ENCODE peak calls at places on chromosomes 1 and 21, in four cellular contexts. U is sigmoid colon, V is IMR-90, F is H1. W is an unnamed sample.

GRCh38 chr1:36920801-36921405 is 113.4 kb downstream of the GRIK3 start:
- DNase-seq in F (no peak), V (no peak), U (peak; percentile 29), W (no peak)

GRCh38 chr1:28594661-28595411 is 2.8 kb downstream of the RAB42 start:
- DNase-seq in V (no peak), F (peak; percentile 38), U (no peak), W (no peak)

GRCh38 chr21:14773777-14774345 is 227.7 kb upstream of the SAMSN1 start:
- DNase-seq in V (no peak), F (peak; percentile 23), U (peak; percentile 65), W (peak; percentile 63)

GRCh38 chr1:57272150-57272549 is 151.7 kb downstream of the DAB1 start:
- DNase-seq in F (no peak), U (no peak), V (no peak), W (no peak)

GRCh38 chr1:204834329-204834728 is 36.3 kb upstream of the NFASC start:
- DNase-seq in V (no peak), F (no peak), U (no peak), W (no peak)

GRCh38 chr1:43388021-43388575 is 1.5 kb downstream of the MED8 start:
- DNase-seq in F (no peak), U (no peak), V (peak; percentile 35), W (no peak)

GRCh38 chr1:6580588-6581270 is 935 bp downstream of the ZBTB48 start:
- DNase-seq in V (no peak), F (no peak), U (no peak), W (peak; percentile 83)

GRCh38 chr1:228922722-228923376 is 187.6 kb downstream of the RHOU start:
- DNase-seq in U (no peak), V (no peak), F (no peak), W (no peak)

GRCh38 chr1:11845641-11846335 is 1.8 kb downstream of the NPPA start:
- DNase-seq in V (peak; percentile 24), U (no peak), F (no peak), W (no peak)

GRCh38 chr1:113659010-113659409 is 100.3 kb downstream of the PHTF1 start:
- DNase-seq in V (no peak), U (no peak), F (no peak), W (no peak)
- H3K27ac ChIP-seq in V (no peak overlapping the region), U (peak overlapping the region; percentile 49), F (no peak overlapping the region), W (no peak overlapping the region)

GRCh38 chr1:89198500-89199072 is at the start of gene GBP4:
- DNase-seq in V (peak; percentile 3), F (no peak), U (peak; percentile 70), W (peak; percentile 91)
- TF ChIP-seq POLR2A in V (no peak), F (no peak), U (no peak), W (no peak)

DNA sequence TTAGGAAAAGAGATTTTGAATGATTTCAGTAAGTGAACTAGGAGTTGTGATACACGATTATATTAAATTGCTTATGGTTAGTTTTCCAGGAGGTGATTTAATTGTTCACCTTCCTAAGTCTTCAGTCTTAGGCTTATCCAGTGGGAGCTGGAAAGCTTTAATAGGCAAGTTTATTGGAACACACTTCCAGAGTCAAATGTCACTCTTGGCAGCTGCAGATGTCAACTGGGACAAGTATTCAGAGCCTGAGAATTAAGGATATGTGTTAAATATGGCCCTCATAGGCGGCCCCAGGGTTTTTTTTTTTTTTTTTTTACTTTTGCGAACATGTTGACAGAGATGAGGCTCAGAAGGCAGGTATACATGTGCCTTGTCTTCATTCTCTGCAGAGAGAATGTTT is 29.2 kb downstream of the UCK2 start:
- DNase-seq in U (no peak), F (no peak), V (no peak), W (no peak)
- H3K4me1 ChIP-seq in U (peaks cover 8% of the 10 kb centered on the region), F (peaks cover 4% of the 10 kb centered on the region), V (peaks cover 25% of the 10 kb centered on the region), W (peaks cover 5% of the 10 kb centered on the region)

GRCh38 chr1:179228783-179229213 is 679 bp downstream of the ABL2 start:
- DNase-seq in U (peak; percentile 69), F (no peak), V (peak; percentile 15), W (no peak)
- H3K27ac ChIP-seq in U (peak overlapping the region; percentile 89), F (no peak overlapping the region), V (peak overlapping the region; percentile 93), W (peak overlapping the region; percentile 87)

GRCh38 chr1:151311589-151312331 is 15.5 kb downstream of the PI4KB start:
- DNase-seq in V (peak; percentile 100), U (peak; percentile 94), F (no peak), W (no peak)
- TF ChIP-seq POLR2A in V (peak; percentile 44), U (no peak), F (no peak), W (no peak)

DNA sequence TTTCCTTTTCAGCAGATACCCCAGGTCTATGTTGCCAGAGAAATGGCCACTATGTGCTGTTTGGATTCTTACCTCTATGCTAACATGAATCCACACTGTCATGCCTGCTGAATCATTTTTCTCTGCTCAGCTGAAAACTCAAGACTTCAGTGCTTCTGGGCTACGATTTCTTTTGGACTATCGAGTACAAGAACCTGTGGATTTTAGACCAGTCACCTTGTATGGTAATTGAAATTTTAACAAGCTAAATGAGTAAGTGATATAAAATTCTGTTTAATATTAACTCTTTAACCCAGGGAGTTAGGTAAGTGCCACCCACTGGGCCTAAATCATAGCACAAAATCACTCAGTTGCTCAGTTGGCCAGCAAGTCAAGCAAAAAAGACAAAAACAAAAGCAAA is 35.8 kb downstream of the LHX8 start:
- DNase-seq in V (no peak), U (no peak), F (no peak), W (no peak)
- H3K4me1 ChIP-seq in V (no peaks in the 10 kb centered on the region), U (no peaks in the 10 kb centered on the region), F (no peaks in the 10 kb centered on the region), W (no peaks in the 10 kb centered on the region)

GRCh38 chr1:23037081-23037740 is 17.9 kb downstream of the KDM1A start:
- DNase-seq in F (no peak), V (no peak), U (no peak), W (no peak)
- H3K27ac ChIP-seq in F (no peak overlapping the region), V (no peak overlapping the region), U (no peak overlapping the region), W (no peak overlapping the region)

W was measured in spleen.